ENCODE peak calls at places on chromosomes 4 and X, in ten cellular contexts. One of them, this sample, is unnamed.

GRCh38 chrX:44945736-44946135 is 72.7 kb downstream of the KDM6A start:
- DNase-seq in neural progenitor cell: no peak
- DNase-seq in psoas muscle: no peak
- DNase-seq in H9: no peak
- DNase-seq in spleen: no peak
- DNase-seq in Caco-2: peak; percentile 3
- DNase-seq in prostate gland: no peak
- DNase-seq in mucosa of descending colon: no peak
- DNase-seq in PC-9: no peak
- DNase-seq in HepG2: peak; percentile 10
- DNase-seq in this sample: no peak

GRCh38 chrX:39304746-39305145 is 503.5 kb downstream of the MID1IP1 start:
- DNase-seq in spleen: no peak
- DNase-seq in H9: no peak
- DNase-seq in HepG2: no peak
- DNase-seq in mucosa of descending colon: no peak
- DNase-seq in prostate gland: no peak
- DNase-seq in Caco-2: no peak
- DNase-seq in PC-9: no peak
- DNase-seq in psoas muscle: no peak
- DNase-seq in neural progenitor cell: no peak
- DNase-seq in this sample: no peak

GRCh38 chrX:10160221-10160620 is 3.4 kb downstream of the CLCN4 start:
- DNase-seq in psoas muscle: no peak
- DNase-seq in PC-9: no peak
- DNase-seq in Caco-2: no peak
- DNase-seq in HepG2: no peak
- DNase-seq in prostate gland: no peak
- DNase-seq in mucosa of descending colon: no peak
- DNase-seq in neural progenitor cell: no peak
- DNase-seq in H9: no peak
- DNase-seq in spleen: no peak
- DNase-seq in this sample: no peak

GRCh38 chr4:41609851-41610250 is 71.9 kb downstream of the LIMCH1 start:
- DNase-seq in Caco-2: no peak
- DNase-seq in spleen: no peak
- DNase-seq in prostate gland: no peak
- DNase-seq in PC-9: no peak
- DNase-seq in mucosa of descending colon: no peak
- DNase-seq in HepG2: no peak
- DNase-seq in neural progenitor cell: no peak
- DNase-seq in psoas muscle: no peak
- DNase-seq in H9: no peak
- DNase-seq in this sample: no peak

GRCh38 chr4:3405176-3405575 is 36.6 kb upstream of the HGFAC start:
- DNase-seq in spleen: peak; percentile 41
- DNase-seq in neural progenitor cell: no peak
- DNase-seq in HepG2: no peak
- DNase-seq in PC-9: no peak
- DNase-seq in prostate gland: no peak
- DNase-seq in psoas muscle: no peak
- DNase-seq in mucosa of descending colon: no peak
- DNase-seq in Caco-2: no peak
- DNase-seq in H9: no peak
- DNase-seq in this sample: no peak

GRCh38 chrX:44314259-44314734 is 29.2 kb downstream of the EFHC2 start:
- DNase-seq in psoas muscle: no peak
- DNase-seq in mucosa of descending colon: no peak
- DNase-seq in neural progenitor cell: no peak
- DNase-seq in H9: no peak
- DNase-seq in prostate gland: no peak
- DNase-seq in spleen: peak; percentile 79
- DNase-seq in PC-9: peak; percentile 60
- DNase-seq in HepG2: no peak
- DNase-seq in Caco-2: peak; percentile 1
- DNase-seq in this sample: peak; percentile 31

GRCh38 chrX:73943900-73944581 is 359.9 kb upstream of the ZCCHC13 start:
- DNase-seq in Caco-2: peak; percentile 89
- DNase-seq in HepG2: peak; percentile 70
- DNase-seq in neural progenitor cell: peak; percentile 96
- DNase-seq in prostate gland: peak; percentile 74
- DNase-seq in H9: peak; percentile 94
- DNase-seq in mucosa of descending colon: peak; percentile 87
- DNase-seq in PC-9: peak; percentile 75
- DNase-seq in spleen: peak; percentile 98
- DNase-seq in psoas muscle: peak; percentile 89
- DNase-seq in this sample: peak; percentile 91

GRCh38 chr4:9847971-9848764 is 66.7 kb downstream of the DRD5 start:
- DNase-seq in PC-9: no peak
- DNase-seq in psoas muscle: no peak
- DNase-seq in mucosa of descending colon: no peak
- DNase-seq in neural progenitor cell: no peak
- DNase-seq in Caco-2: no peak
- DNase-seq in prostate gland: no peak
- DNase-seq in HepG2: no peak
- DNase-seq in H9: no peak
- DNase-seq in spleen: no peak
- DNase-seq in this sample: no peak

GRCh38 chr4:114780205-114780604 is 181.6 kb downstream of the UGT8 start:
- DNase-seq in psoas muscle: no peak
- DNase-seq in H9: peak; percentile 39
- DNase-seq in neural progenitor cell: peak; percentile 68
- DNase-seq in PC-9: no peak
- DNase-seq in HepG2: peak; percentile 14
- DNase-seq in prostate gland: no peak
- DNase-seq in Caco-2: peak; percentile 23
- DNase-seq in spleen: no peak
- DNase-seq in mucosa of descending colon: no peak
- DNase-seq in this sample: no peak

GRCh38 chrX:31280580-31280979 is 208.7 kb upstream of the FTHL17 start:
- DNase-seq in spleen: no peak
- DNase-seq in mucosa of descending colon: no peak
- DNase-seq in prostate gland: no peak
- DNase-seq in HepG2: no peak
- DNase-seq in PC-9: no peak
- DNase-seq in Caco-2: no peak
- DNase-seq in neural progenitor cell: no peak
- DNase-seq in H9: no peak
- DNase-seq in psoas muscle: no peak
- DNase-seq in this sample: no peak

GRCh38 chr4:142347241-142347640 is 498.9 kb downstream of the INPP4B start:
- DNase-seq in HepG2: no peak
- DNase-seq in psoas muscle: no peak
- DNase-seq in H9: no peak
- DNase-seq in neural progenitor cell: no peak
- DNase-seq in mucosa of descending colon: no peak
- DNase-seq in spleen: no peak
- DNase-seq in Caco-2: peak; percentile 50
- DNase-seq in prostate gland: no peak
- DNase-seq in PC-9: peak; percentile 80
- DNase-seq in this sample: no peak

GRCh38 chr4:7805533-7806079 is 134.1 kb downstream of the AFAP1 start:
- DNase-seq in Caco-2: peak; percentile 75
- DNase-seq in neural progenitor cell: peak; percentile 61
- DNase-seq in HepG2: peak; percentile 96
- DNase-seq in psoas muscle: peak; percentile 43
- DNase-seq in mucosa of descending colon: no peak
- DNase-seq in H9: no peak
- DNase-seq in prostate gland: peak; percentile 95
- DNase-seq in spleen: peak; percentile 51
- DNase-seq in PC-9: peak; percentile 94
- DNase-seq in this sample: no peak

GRCh38 chr4:91958651-91959050 is 345.1 kb upstream of the GRID2 start:
- DNase-seq in psoas muscle: no peak
- DNase-seq in HepG2: no peak
- DNase-seq in PC-9: no peak
- DNase-seq in neural progenitor cell: peak; percentile 67
- DNase-seq in Caco-2: no peak
- DNase-seq in H9: peak; percentile 34
- DNase-seq in prostate gland: no peak
- DNase-seq in mucosa of descending colon: no peak
- DNase-seq in spleen: no peak
- DNase-seq in this sample: no peak

GRCh38 chr4:7291372-7292135 is 99.2 kb downstream of the SORCS2 start:
- DNase-seq in prostate gland: no peak
- DNase-seq in H9: no peak
- DNase-seq in HepG2: no peak
- DNase-seq in PC-9: no peak
- DNase-seq in spleen: no peak
- DNase-seq in psoas muscle: no peak
- DNase-seq in Caco-2: no peak
- DNase-seq in mucosa of descending colon: no peak
- DNase-seq in neural progenitor cell: no peak
- DNase-seq in this sample: no peak

GRCh38 chrX:153703036-153703370 is 15.3 kb downstream of the SLC6A8 start:
- DNase-seq in psoas muscle: peak; percentile 69
- DNase-seq in mucosa of descending colon: peak; percentile 83
- DNase-seq in spleen: no peak
- DNase-seq in PC-9: no peak
- DNase-seq in HepG2: no peak
- DNase-seq in prostate gland: peak; percentile 43
- DNase-seq in H9: no peak
- DNase-seq in neural progenitor cell: no peak
- DNase-seq in Caco-2: no peak
- DNase-seq in this sample: peak; percentile 84

GRCh38 chr4:26052663-26053534 is 138.9 kb downstream of the SMIM20 start:
- DNase-seq in spleen: no peak
- DNase-seq in HepG2: no peak
- DNase-seq in psoas muscle: no peak
- DNase-seq in prostate gland: no peak
- DNase-seq in mucosa of descending colon: no peak
- DNase-seq in PC-9: no peak
- DNase-seq in Caco-2: no peak
- DNase-seq in neural progenitor cell: no peak
- DNase-seq in H9: no peak
- DNase-seq in this sample: no peak

GRCh38 chr4:33357121-33357520 is 2637.0 kb downstream of the PCDH7 start:
- DNase-seq in H9: no peak
- DNase-seq in mucosa of descending colon: no peak
- DNase-seq in neural progenitor cell: no peak
- DNase-seq in psoas muscle: no peak
- DNase-seq in prostate gland: no peak
- DNase-seq in spleen: no peak
- DNase-seq in Caco-2: no peak
- DNase-seq in PC-9: no peak
- DNase-seq in HepG2: no peak
- DNase-seq in this sample: no peak

GRCh38 chrX:140507223-140507981 is 2.5 kb upstream of the SOX3 start:
- DNase-seq in psoas muscle: no peak
- DNase-seq in H9: peak; percentile 28
- DNase-seq in HepG2: no peak
- DNase-seq in neural progenitor cell: peak; percentile 44
- DNase-seq in Caco-2: no peak
- DNase-seq in prostate gland: no peak
- DNase-seq in spleen: no peak
- DNase-seq in PC-9: no peak
- DNase-seq in mucosa of descending colon: no peak
- DNase-seq in this sample: no peak

GRCh38 chr4:156952078-156952759 is 19.4 kb downstream of the PDGFC start:
- DNase-seq in H9: no peak
- DNase-seq in psoas muscle: no peak
- DNase-seq in prostate gland: no peak
- DNase-seq in HepG2: no peak
- DNase-seq in neural progenitor cell: no peak
- DNase-seq in spleen: no peak
- DNase-seq in Caco-2: no peak
- DNase-seq in PC-9: no peak
- DNase-seq in mucosa of descending colon: no peak
- DNase-seq in this sample: no peak
- H3K4me1 ChIP-seq in H9: no peaks in the 10 kb centered on the region
- H3K4me1 ChIP-seq in psoas muscle: peaks cover 52% of the 10 kb centered on the region
- H3K4me1 ChIP-seq in prostate gland: no peaks in the 10 kb centered on the region
- H3K4me1 ChIP-seq in HepG2: peaks cover 36% of the 10 kb centered on the region
- H3K4me1 ChIP-seq in neural progenitor cell: peaks cover 3% of the 10 kb centered on the region
- H3K4me1 ChIP-seq in spleen: no peaks in the 10 kb centered on the region
- H3K4me1 ChIP-seq in Caco-2: peaks cover 22% of the 10 kb centered on the region
- H3K4me1 ChIP-seq in PC-9: peaks cover 28% of the 10 kb centered on the region
- H3K4me1 ChIP-seq in mucosa of descending colon: no peaks in the 10 kb centered on the region
- H3K4me1 ChIP-seq in this sample: no peaks in the 10 kb centered on the region

GRCh38 chrX:133046601-133047000 is 50.3 kb downstream of the USP26 start:
- DNase-seq in neural progenitor cell: no peak
- DNase-seq in H9: no peak
- DNase-seq in PC-9: no peak
- DNase-seq in prostate gland: no peak
- DNase-seq in psoas muscle: no peak
- DNase-seq in Caco-2: no peak
- DNase-seq in spleen: no peak
- DNase-seq in mucosa of descending colon: no peak
- DNase-seq in HepG2: no peak
- DNase-seq in this sample: no peak

GRCh38 chrX:133042260-133042659 is 54.6 kb downstream of the USP26 start:
- DNase-seq in PC-9: no peak
- DNase-seq in Caco-2: no peak
- DNase-seq in spleen: no peak
- DNase-seq in HepG2: no peak
- DNase-seq in neural progenitor cell: no peak
- DNase-seq in H9: no peak
- DNase-seq in psoas muscle: no peak
- DNase-seq in mucosa of descending colon: no peak
- DNase-seq in prostate gland: no peak
- DNase-seq in this sample: no peak

GRCh38 chrX:133048751-133049150 is 48.2 kb downstream of the USP26 start:
- DNase-seq in psoas muscle: no peak
- DNase-seq in neural progenitor cell: no peak
- DNase-seq in spleen: no peak
- DNase-seq in H9: no peak
- DNase-seq in HepG2: no peak
- DNase-seq in Caco-2: no peak
- DNase-seq in mucosa of descending colon: no peak
- DNase-seq in PC-9: no peak
- DNase-seq in prostate gland: no peak
- DNase-seq in this sample: no peak

GRCh38 chrX:133045986-133046385 is 50.9 kb downstream of the USP26 start:
- DNase-seq in PC-9: no peak
- DNase-seq in mucosa of descending colon: no peak
- DNase-seq in Caco-2: peak; percentile 28
- DNase-seq in prostate gland: no peak
- DNase-seq in HepG2: peak; percentile 2
- DNase-seq in psoas muscle: no peak
- DNase-seq in neural progenitor cell: peak; percentile 37
- DNase-seq in H9: no peak
- DNase-seq in spleen: no peak
- DNase-seq in this sample: no peak
- TF ChIP-seq CTCF in PC-9: peak; percentile 72
- TF ChIP-seq CTCF in mucosa of descending colon: no peak
- TF ChIP-seq CTCF in Caco-2: peak; percentile 15
- TF ChIP-seq CTCF in prostate gland: no peak
- TF ChIP-seq CTCF in HepG2: peak; percentile 46
- TF ChIP-seq CTCF in psoas muscle: no peak
- TF ChIP-seq CTCF in neural progenitor cell: peak; percentile 45
- TF ChIP-seq CTCF in H9: peak; percentile 76
- TF ChIP-seq CTCF in spleen: no peak
- TF ChIP-seq CTCF in this sample: peak; percentile 31

GRCh38 chr4:86961605-86962295 is 26.9 kb downstream of the AFF1 start:
- DNase-seq in psoas muscle: no peak
- DNase-seq in H9: no peak
- DNase-seq in mucosa of descending colon: no peak
- DNase-seq in HepG2: no peak
- DNase-seq in spleen: no peak
- DNase-seq in Caco-2: no peak
- DNase-seq in neural progenitor cell: no peak
- DNase-seq in PC-9: no peak
- DNase-seq in prostate gland: no peak
- DNase-seq in this sample: no peak
- H3K4me1 ChIP-seq in psoas muscle: peaks cover 35% of the 10 kb centered on the region
- H3K4me1 ChIP-seq in H9: peaks cover 28% of the 10 kb centered on the region
- H3K4me1 ChIP-seq in mucosa of descending colon: peaks cover 6% of the 10 kb centered on the region
- H3K4me1 ChIP-seq in HepG2: peaks cover 55% of the 10 kb centered on the region
- H3K4me1 ChIP-seq in spleen: peaks cover 43% of the 10 kb centered on the region
- H3K4me1 ChIP-seq in Caco-2: peaks cover 28% of the 10 kb centered on the region
- H3K4me1 ChIP-seq in neural progenitor cell: peaks cover 74% of the 10 kb centered on the region
- H3K4me1 ChIP-seq in PC-9: peaks cover 15% of the 10 kb centered on the region
- H3K4me1 ChIP-seq in prostate gland: no peaks in the 10 kb centered on the region
- H3K4me1 ChIP-seq in this sample: peaks cover 3% of the 10 kb centered on the region

GRCh38 chr4:89438102-89438831 is 130.7 kb upstream of the GPRIN3 start:
- DNase-seq in PC-9: no peak
- DNase-seq in spleen: peak; percentile 65
- DNase-seq in H9: peak; percentile 76
- DNase-seq in neural progenitor cell: peak; percentile 58
- DNase-seq in prostate gland: peak; percentile 9
- DNase-seq in mucosa of descending colon: peak; percentile 36
- DNase-seq in HepG2: peak; percentile 23
- DNase-seq in Caco-2: peak; percentile 52
- DNase-seq in psoas muscle: peak; percentile 9
- DNase-seq in this sample: peak; percentile 44
- TF ChIP-seq CTCF in PC-9: no peak
- TF ChIP-seq CTCF in spleen: peak; percentile 61
- TF ChIP-seq CTCF in H9: peak; percentile 63
- TF ChIP-seq CTCF in neural progenitor cell: peak; percentile 37
- TF ChIP-seq CTCF in prostate gland: peak; percentile 24
- TF ChIP-seq CTCF in mucosa of descending colon: no peak
- TF ChIP-seq CTCF in HepG2: peak; percentile 53
- TF ChIP-seq CTCF in Caco-2: peak; percentile 24
- TF ChIP-seq CTCF in psoas muscle: no peak
- TF ChIP-seq CTCF in this sample: peak; percentile 32

This sample was measured in colonic mucosa.